ENCODE peak calls at places on chromosomes 12 and 14, in seven cellular contexts. A is progenitor cell of endocrine pancreas; F is nucleus accumbens; Z is stimulated activated CD8-positive, alpha-beta memory T cell treated with anti-CD3 and anti-CD28 coated beads, Interleukin-2, amount 100 ng/mL, for 1 hour; Y is left ventricle myocardium inferior; J is effector CD8-positive, alpha-beta T cell; T is stomach. P is an unnamed sample.

GRCh38 chr12:84508943-84509342 is 403.7 kb downstream of the SLC6A15 start:
- DNase-seq in A (no peak), F (no peak), Z (no peak), Y (peak; percentile 32), J (no peak), T (no peak), P (no peak)

GRCh38 chr14:75769047-75769685 is 108.1 kb downstream of the TTLL5 start:
- DNase-seq in A (no peak), F (no peak), Z (no peak), Y (no peak), J (no peak), T (no peak), P (no peak)

GRCh38 chr14:90273532-90273931 is 17.2 kb downstream of the PSMC1 start:
- DNase-seq in A (no peak), F (no peak), Z (no peak), Y (no peak), J (no peak), T (no peak), P (no peak)

GRCh38 chr14:63214417-63215196 is 10.4 kb downstream of the RHOJ start:
- DNase-seq in A (no peak), F (no peak), Z (no peak), Y (no peak), J (no peak), T (no peak), P (no peak)

GRCh38 chr14:95496111-95496681 is 20.3 kb downstream of the SYNE3 start:
- DNase-seq in A (no peak), F (no peak), Z (no peak), Y (no peak), J (no peak), T (no peak), P (no peak)

GRCh38 chr14:57390806-57391562 is 598 bp downstream of the NAA30 start:
- DNase-seq in A (peak; percentile 39), F (no peak), Z (peak; percentile 3), Y (peak; percentile 25), J (peak; percentile 48), T (peak; percentile 37), P (no peak)

GRCh38 chr12:57737467-57738141 is 938 bp downstream of the AGAP2 start:
- DNase-seq in A (no peak), F (no peak), Z (no peak), Y (no peak), J (no peak), T (no peak), P (no peak)

GRCh38 chr12:60148831-60149230 is 553.0 kb downstream of the SLC16A7 start:
- DNase-seq in A (no peak), F (no peak), Z (no peak), Y (no peak), J (no peak), T (no peak), P (no peak)

GRCh38 chr12:124829008-124829707 is 34.5 kb downstream of the SCARB1 start:
- DNase-seq in A (no peak), F (no peak), Z (no peak), Y (no peak), J (no peak), T (no peak), P (no peak)

GRCh38 chr14:52700701-52701172 is 5.4 kb upstream of the ERO1A start:
- DNase-seq in A (no peak), F (no peak), Z (no peak), Y (no peak), J (no peak), T (no peak), P (no peak)

GRCh38 chr14:61662001-61662400 is 33.3 kb upstream of the HIF1A start:
- DNase-seq in A (no peak), F (no peak), Z (no peak), Y (no peak), J (no peak), T (no peak), P (no peak)

GRCh38 chr12:131808744-131809371 is 19.3 kb upstream of the MMP17 start:
- DNase-seq in A (no peak), F (no peak), Z (no peak), Y (peak; percentile 52), J (no peak), T (no peak), P (no peak)

GRCh38 chr14:77022219-77022852 is 6.2 kb downstream of the IRF2BPL start:
- DNase-seq in A (no peak), F (no peak), Z (no peak), Y (no peak), J (no peak), T (no peak), P (no peak)

GRCh38 chr12:123933214-123933613 is 39.4 kb downstream of the CCDC92 start:
- DNase-seq in A (no peak), F (no peak), Z (no peak), Y (no peak), J (no peak), T (no peak), P (no peak)

GRCh38 chr12:46921048-46921753 is 95.4 kb upstream of the SLC38A4 start:
- DNase-seq in A (no peak), F (no peak), Z (no peak), Y (no peak), J (no peak), T (no peak), P (no peak)

GRCh38 chr12:51827925-51828818 is 20.3 kb downstream of the FIGNL2 start:
- DNase-seq in A (no peak), F (no peak), Z (no peak), Y (no peak), J (no peak), T (peak; percentile 70), P (peak; percentile 50)

GRCh38 chr12:6765048-6765633 is 1.0 kb upstream of the PTMS start:
- DNase-seq in A (no peak), F (no peak), Z (no peak), Y (no peak), J (no peak), T (no peak), P (no peak)

GRCh38 chr14:96502621-96503251 is 554 bp downstream of the PAPOLA start:
- DNase-seq in A (no peak), F (peak; percentile 36), Z (no peak), Y (peak; percentile 50), J (no peak), T (peak; percentile 59), P (peak; percentile 59)

GRCh38 chr12:45540661-45541341 is 188.7 kb upstream of the ARID2 start:
- DNase-seq in A (no peak), F (no peak), Z (no peak), Y (no peak), J (no peak), T (no peak), P (no peak)

GRCh38 chr14:102058146-102058545 is 28.7 kb downstream of the HSP90AA1 start:
- DNase-seq in A (no peak), F (no peak), Z (no peak), Y (no peak), J (no peak), T (no peak), P (no peak)

GRCh38 chr14:68471029-68471963 is 321.6 kb downstream of the ZFP36L1 start:
- DNase-seq in A (no peak), F (no peak), Z (no peak), Y (no peak), J (no peak), T (no peak), P (no peak)

GRCh38 chr14:85528080-85528881 is 1.7 kb upstream of the FLRT2 start:
- DNase-seq in A (no peak), F (peak; percentile 5), Z (no peak), Y (no peak), J (no peak), T (peak; percentile 35), P (no peak)

GRCh38 chr12:65556676-65557424 is 267.4 kb upstream of the HMGA2 start:
- DNase-seq in A (peak; percentile 78), F (no peak), Z (peak; percentile 25), Y (peak; percentile 81), J (peak; percentile 25), T (peak; percentile 84), P (peak; percentile 82)

GRCh38 chr12:49623142-49623899 is at the start of gene PRPF40B:
- DNase-seq in A (peak; percentile 92), F (peak; percentile 67), Z (peak; percentile 73), Y (peak; percentile 90), J (peak; percentile 84), T (peak; percentile 93), P (peak; percentile 85)

GRCh38 chr14:22819191-22819988 is 4.2 kb upstream of the SLC7A7 start:
- DNase-seq in A (no peak), F (no peak), Z (no peak), Y (peak; percentile 55), J (no peak), T (peak; percentile 57), P (no peak)